ENCODE peak calls at places on chromosomes 6 and 20, in six cellular contexts. K, W, O, C, M and J are unnamed samples.

GRCh38 chr20:32252189-32252588 is 25.3 kb upstream of the KIF3B start:
- DNase-seq in K (no peak), M (no peak), O (no peak), W (peak; percentile 93), C (no peak), J (peak; percentile 92)

GRCh38 chr20:4083103-4083864 is 67.9 kb upstream of the RNF24 start:
- DNase-seq in M (no peak), K (no peak), W (no peak), O (no peak), C (no peak), J (no peak)

GRCh38 chr6:160315310-160315709 is 32.9 kb upstream of the SLC22A3 start:
- DNase-seq in C (no peak), W (no peak), M (no peak), O (no peak), K (no peak), J (no peak)

GRCh38 chr20:61556116-61556515 is 304.1 kb downstream of the CDH4 start:
- DNase-seq in C (no peak), W (no peak), M (no peak), O (no peak), K (peak; percentile 96), J (no peak)

GRCh38 chr6:2793491-2794151 is 28.4 kb downstream of the WRNIP1 start:
- DNase-seq in O (peak; percentile 86), C (peak; percentile 41), K (no peak), M (peak; percentile 52), W (peak; percentile 53), J (peak; percentile 32)

GRCh38 chr6:168319279-168320051 is at the start of gene DACT2:
- DNase-seq in C (no peak), M (no peak), K (no peak), W (no peak), O (no peak), J (no peak)

GRCh38 chr6:108142240-108142639 is 23.6 kb upstream of the NR2E1 start:
- DNase-seq in W (no peak), O (no peak), C (no peak), K (no peak), M (no peak), J (no peak)

GRCh38 chr6:40882321-40882720 is 156.7 kb downstream of the UNC5CL start:
- DNase-seq in M (no peak), K (no peak), W (no peak), O (no peak), C (no peak), J (no peak)

GRCh38 chr6:124887872-124888580 is 74.2 kb upstream of the RNF217 start:
- DNase-seq in C (no peak), W (no peak), O (no peak), M (no peak), K (no peak), J (no peak)

GRCh38 chr20:62605996-62606395 is 36.3 kb upstream of the SLCO4A1 start:
- DNase-seq in M (no peak), W (no peak), O (peak; percentile 22), K (no peak), C (peak; percentile 34), J (no peak)

GRCh38 chr6:7728855-7729590 is 3.1 kb downstream of the BMP6 start:
- DNase-seq in O (no peak), M (no peak), C (no peak), W (no peak), K (peak; percentile 7), J (no peak)

GRCh38 chr20:64206619-64207018 is 42.4 kb downstream of the MYT1 start:
- DNase-seq in C (no peak), K (no peak), O (no peak), W (no peak), M (no peak), J (no peak)

GRCh38 chr6:88220493-88220892 is 54.3 kb upstream of the CNR1 start:
- DNase-seq in K (no peak), O (peak; percentile 62), M (no peak), W (no peak), C (no peak), J (no peak)

GRCh38 chr6:111696814-111697213 is 91.1 kb upstream of the TRAF3IP2 start:
- DNase-seq in O (no peak), C (peak; percentile 76), W (no peak), M (no peak), K (no peak), J (no peak)

GRCh38 chr6:111614833-111615582 is 9.3 kb upstream of the TRAF3IP2 start:
- DNase-seq in K (no peak), M (no peak), W (no peak), C (peak; percentile 66), O (no peak), J (no peak)

GRCh38 chr6:63636516-63636968 is 940 bp downstream of the PHF3 start:
- DNase-seq in K (peak; percentile 25), C (peak; percentile 65), W (peak; percentile 77), O (peak; percentile 54), M (peak; percentile 71), J (peak; percentile 72)